ENCODE peak calls at places on chromosomes 6 and 20, in nine cellular contexts. S is amniotic stem cell, L is fibroblast of the aortic adventitia, C is epithelial cell of proximal tubule, B is skeletal muscle cell, K is stomach, E is NCI-H510A treated with DMSO at 0.1 percent for 48 hours, I is cardiac fibroblast, W is Kasumi-1. U is an unnamed sample.

GRCh38 chr6:132504757-132505156 is 8.2 kb downstream of the STX7 start:
- DNase-seq in E (no peak), W (no peak), K (peak; percentile 41), C (no peak), I (no peak), S (no peak), L (no peak), B (no peak), U (no peak)

GRCh38 chr6:26172496-26172958 is 85.3 kb downstream of the HFE start:
- DNase-seq in S (no peak), B (no peak), C (no peak), I (peak; percentile 59), E (peak; percentile 50), W (peak; percentile 79), K (no peak), L (peak; percentile 59), U (no peak)

GRCh38 chr20:6157345-6157744 is 34.5 kb upstream of the FERMT1 start:
- DNase-seq in I (peak; percentile 16), B (no peak), K (no peak), S (no peak), E (no peak), W (peak; percentile 44), C (no peak), L (no peak), U (no peak)

GRCh38 chr20:62571667-62572344 is 70.5 kb upstream of the SLCO4A1 start:
- DNase-seq in C (no peak), E (no peak), B (no peak), K (no peak), W (peak; percentile 4), S (no peak), L (no peak), I (no peak), U (no peak)

GRCh38 chr20:60046011-60046413 is 87.8 kb downstream of the CDH26 start:
- DNase-seq in B (no peak), K (no peak), L (peak; percentile 11), C (no peak), S (no peak), E (no peak), W (peak; percentile 94), I (no peak), U (no peak)

GRCh38 chr20:57323034-57323433 is 6.6 kb upstream of the SPO11 start:
- DNase-seq in K (no peak), L (peak; percentile 56), W (no peak), I (peak; percentile 2), C (no peak), B (peak; percentile 7), E (no peak), S (no peak), U (no peak)

GRCh38 chr20:17010181-17010580 is 216.7 kb upstream of the PCSK2 start:
- DNase-seq in W (no peak), B (no peak), L (no peak), E (no peak), I (no peak), C (no peak), S (no peak), K (no peak), U (no peak)

GRCh38 chr6:157522472-157522871 is 141.5 kb downstream of the ZDHHC14 start:
- DNase-seq in E (no peak), B (no peak), K (no peak), W (no peak), C (no peak), L (no peak), I (no peak), S (no peak), U (no peak)

GRCh38 chr6:47188588-47189021 is 121.1 kb downstream of the TNFRSF21 start:
- DNase-seq in C (no peak), W (no peak), B (no peak), L (peak; percentile 74), K (peak; percentile 39), I (peak; percentile 80), S (peak; percentile 23), E (no peak), U (no peak)

GRCh38 chr6:10458287-10458686 is 43.4 kb upstream of the TFAP2A start:
- DNase-seq in B (no peak), C (no peak), S (no peak), K (no peak), W (no peak), I (no peak), E (no peak), L (no peak), U (no peak)

GRCh38 chr6:69867075-69867911 is 937 bp downstream of the COL19A1 start:
- DNase-seq in S (no peak), B (no peak), E (peak; percentile 23), C (no peak), W (peak; percentile 53), K (peak; percentile 62), L (peak; percentile 6), I (peak; percentile 28), U (peak; percentile 79)

GRCh38 chr6:137231895-137232294 is 12.7 kb upstream of the IFNGR1 start:
- DNase-seq in B (no peak), E (no peak), L (no peak), S (no peak), C (no peak), W (no peak), I (no peak), K (no peak), U (no peak)

GRCh38 chr6:134447883-134448387 is 130.0 kb upstream of the SGK1 start:
- DNase-seq in S (peak; percentile 33), B (peak; percentile 56), W (no peak), K (no peak), I (peak; percentile 97), L (peak; percentile 98), C (no peak), E (no peak), U (no peak)

GRCh38 chr6:37103169-37104039 is 66.5 kb upstream of the PIM1 start:
- DNase-seq in C (peak; percentile 57), W (no peak), K (peak; percentile 95), B (no peak), L (peak; percentile 50), S (no peak), E (peak; percentile 98), I (no peak), U (no peak)

GRCh38 chr6:52612336-52613096 is 35.7 kb upstream of the TRAM2 start:
- DNase-seq in S (no peak), K (no peak), E (no peak), L (no peak), W (no peak), I (peak; percentile 66), C (no peak), B (no peak), U (no peak)

GRCh38 chr6:144768676-144769599 is 483.8 kb downstream of the UTRN start:
- DNase-seq in B (no peak), C (no peak), W (no peak), I (no peak), K (no peak), L (no peak), E (no peak), S (no peak), U (no peak)

GRCh38 chr20:6595704-6596103 is 171.8 kb upstream of the BMP2 start:
- DNase-seq in I (no peak), S (no peak), C (no peak), E (no peak), W (no peak), L (peak; percentile 76), B (no peak), K (no peak), U (no peak)

GRCh38 chr6:52640170-52640569 is 30.7 kb upstream of the TMEM14A start:
- DNase-seq in L (no peak), W (no peak), S (no peak), K (peak; percentile 52), C (no peak), B (peak; percentile 65), I (peak; percentile 69), E (peak; percentile 45), U (no peak)

GRCh38 chr6:52304917-52305316 is 20.4 kb upstream of the MCM3 start:
- DNase-seq in E (no peak), W (no peak), K (no peak), I (no peak), L (peak; percentile 64), B (no peak), C (no peak), S (no peak), U (no peak)

GRCh38 chr20:10454135-10454750 is 19.1 kb downstream of the SLX4IP start:
- DNase-seq in L (no peak), K (no peak), E (no peak), I (no peak), B (no peak), W (peak; percentile 27), S (no peak), C (no peak), U (no peak)

GRCh38 chr6:108383967-108384366 is 89.1 kb downstream of the AFG1L start:
- DNase-seq in L (no peak), W (no peak), E (no peak), C (no peak), S (no peak), B (no peak), K (no peak), I (no peak), U (no peak)

GRCh38 chr6:169661357-169661756 is 40.5 kb downstream of the WDR27 start:
- DNase-seq in K (no peak), C (no peak), S (no peak), I (no peak), W (no peak), L (no peak), B (no peak), E (no peak), U (no peak)

GRCh38 chr6:124223596-124223995 is 419.9 kb downstream of the NKAIN2 start:
- DNase-seq in C (peak; percentile 35), W (no peak), S (no peak), I (peak; percentile 61), L (peak; percentile 4), K (no peak), E (no peak), B (peak; percentile 81), U (no peak)

GRCh38 chr6:124870611-124871201 is 91.5 kb upstream of the RNF217 start:
- DNase-seq in S (peak; percentile 27), I (peak; percentile 73), L (peak; percentile 78), C (no peak), K (no peak), W (peak; percentile 60), B (no peak), E (peak; percentile 9), U (no peak)

GRCh38 chr20:39839406-39840119 is 849.5 kb downstream of the MAFB start:
- DNase-seq in W (no peak), L (no peak), K (no peak), C (no peak), I (no peak), B (no peak), S (no peak), E (no peak), U (no peak)

GRCh38 chr6:1497593-1498105 is 108.3 kb downstream of the FOXF2 start:
- DNase-seq in C (no peak), I (no peak), L (no peak), E (no peak), W (no peak), K (no peak), B (no peak), S (no peak), U (no peak)

GRCh38 chr6:156449569-156449968 is 327.6 kb upstream of the ARID1B start:
- DNase-seq in W (no peak), C (no peak), B (no peak), S (no peak), E (no peak), K (no peak), I (no peak), L (no peak), U (no peak)

GRCh38 chr6:105135056-105135455 is 44.8 kb downstream of the POPDC3 start:
- DNase-seq in K (no peak), W (no peak), L (peak; percentile 57), S (no peak), B (no peak), C (no peak), I (peak; percentile 33), E (peak; percentile 17), U (no peak)

GRCh38 chr20:59152559-59153354 is 10.9 kb upstream of the ZNF831 start:
- DNase-seq in K (no peak), S (no peak), W (no peak), C (no peak), E (no peak), L (no peak), I (no peak), B (no peak), U (no peak)

GRCh38 chr20:35040646-35041045 is 52.0 kb downstream of the TRPC4AP start:
- DNase-seq in B (no peak), E (no peak), I (no peak), S (no peak), C (no peak), L (no peak), K (no peak), W (no peak), U (no peak)

U was measured in mesothelial cell of epicardium.